ENCODE peak calls at places on chromosome 16, in six cellular contexts. N, V, Q, H, L and S are unnamed samples.

GRCh38 chr16:8761078-8761477 is 36.4 kb downstream of the TMEM186 start:
- DNase-seq in N (no peak), V (no peak), Q (no peak), H (no peak), L (no peak), S (no peak)

GRCh38 chr16:24617502-24617901 is 78.1 kb downstream of the RBBP6 start:
- DNase-seq in N (no peak), V (no peak), Q (no peak), H (no peak), L (no peak), S (no peak)

GRCh38 chr16:27286446-27286845 is 17.9 kb upstream of the NSMCE1 start:
- DNase-seq in N (peak), V (peak), Q (peak), H (peak), L (no peak), S (no peak)

GRCh38 chr16:67114793-67115192 is 5.1 kb downstream of the PHAF1 start:
- DNase-seq in N (no peak), V (no peak), Q (no peak), H (no peak), L (no peak), S (no peak)

GRCh38 chr16:50680907-50681885 is at the start of gene SNX20:
- DNase-seq in N (peak), V (no peak), Q (peak), H (no peak), L (peak), S (no peak)

GRCh38 chr16:30747331-30747730 is 894 bp upstream of the PHKG2 start:
- DNase-seq in N (no peak), V (peak), Q (no peak), H (no peak), L (peak), S (no peak)

GRCh38 chr16:11639925-11640899 is 28.0 kb upstream of the SNN start:
- DNase-seq in N (peak), V (peak), Q (peak), H (peak), L (peak), S (peak)

GRCh38 chr16:64196444-64196843 is 925.4 kb downstream of the CDH11 start:
- DNase-seq in N (no peak), V (no peak), Q (no peak), H (no peak), L (no peak), S (no peak)

GRCh38 chr16:13136896-13137295 is 235.5 kb downstream of the SHISA9 start:
- DNase-seq in N (no peak), V (no peak), Q (no peak), H (no peak), L (no peak), S (peak)

GRCh38 chr16:67967956-67968439 is 439 bp downstream of the SLC12A4 start:
- DNase-seq in N (no peak), V (peak), Q (no peak), H (no peak), L (peak), S (no peak)